ENCODE peak calls at places on chromosome X, in four cellular contexts. K, X, Q and B are unnamed samples.

GRCh38 chrX:20217279-20217678 is 49.4 kb downstream of the RPS6KA3 start:
- DNase-seq in X (peak), K (no peak), Q (no peak), B (peak)

GRCh38 chrX:72255445-72255844 is 16.6 kb upstream of the ERCC6L start:
- DNase-seq in Q (no peak), K (no peak), X (no peak), B (no peak)

GRCh38 chrX:105190252-105190853 is 30.1 kb downstream of the TEX13A start:
- DNase-seq in X (peak), Q (peak), K (no peak), B (peak)

GRCh38 chrX:40090961-40091360 is 6.8 kb downstream of the BCOR start:
- DNase-seq in K (no peak), Q (no peak), X (no peak), B (no peak)

GRCh38 chrX:7435822-7436221 is 287.9 kb upstream of the PUDP start:
- DNase-seq in K (no peak), Q (no peak), X (no peak), B (no peak)

GRCh38 chrX:10030570-10030969 is 63.4 kb downstream of the CLDN34 start:
- DNase-seq in X (no peak), K (no peak), Q (no peak), B (no peak)

GRCh38 chrX:106862972-106863688 is 40.0 kb downstream of the RIPPLY1 start:
- DNase-seq in X (peak), K (no peak), Q (no peak), B (no peak)

GRCh38 chrX:129651756-129652564 is 2.8 kb downstream of the APLN start:
- DNase-seq in X (no peak), Q (no peak), K (peak), B (no peak)

GRCh38 chrX:135295238-135295943 is 13.9 kb upstream of the ETDC start:
- DNase-seq in X (no peak), K (peak), Q (peak), B (peak)

GRCh38 chrX:104098919-104099318 is 13.4 kb upstream of the ZCCHC18 start:
- DNase-seq in X (no peak), K (no peak), Q (no peak), B (no peak)

GRCh38 chrX:3345281-3346081 is 971 bp downstream of the MXRA5 start:
- DNase-seq in K (peak), Q (peak), X (no peak), B (peak)

GRCh38 chrX:56738670-56739069 is 9.6 kb downstream of the NBDY start:
- DNase-seq in K (no peak), Q (no peak), X (no peak), B (no peak)

GRCh38 chrX:143461616-143462015 is 55.7 kb downstream of the SPANXN3 start:
- DNase-seq in Q (no peak), K (no peak), X (no peak), B (no peak)

GRCh38 chrX:104411800-104412199 is 154.2 kb upstream of the IL1RAPL2 start:
- DNase-seq in Q (no peak), X (no peak), K (no peak), B (no peak)

GRCh38 chrX:11244641-11245040 is 48.6 kb upstream of the AMELX start:
- DNase-seq in K (no peak), Q (no peak), X (no peak), B (no peak)

GRCh38 chrX:20263474-20263873 is 3.2 kb downstream of the RPS6KA3 start:
- DNase-seq in X (peak), K (no peak), Q (no peak), B (no peak)

GRCh38 chrX:143536176-143536575 is 18.9 kb upstream of the SPANXN3 start:
- DNase-seq in Q (no peak), X (no peak), K (no peak), B (no peak)

GRCh38 chrX:1502853-1503252 is 34.1 kb downstream of the P2RY8 start:
- DNase-seq in Q (no peak), X (no peak), K (no peak), B (no peak)

GRCh38 chrX:154356596-154356995 is 17.8 kb downstream of the FLNA start:
- DNase-seq in Q (no peak), X (no peak), K (no peak), B (no peak)

GRCh38 chrX:48045410-48046311 is 25.8 kb downstream of the ZNF630 start:
- DNase-seq in Q (no peak), X (no peak), K (peak), B (peak)

GRCh38 chrX:119729408-119730201 is 28.8 kb upstream of the SOWAHD start:
- DNase-seq in K (peak), X (peak), Q (peak), B (peak)

GRCh38 chrX:103254171-103254824 is 657 bp downstream of the TCEAL8 start:
- DNase-seq in X (peak), K (peak), Q (peak), B (peak)

GRCh38 chrX:105226499-105226898 is 6.0 kb upstream of the TEX13A start:
- DNase-seq in X (no peak), Q (no peak), K (no peak), B (no peak)